ENCODE peak calls at places on chromosomes 1 and 21, in four cellular contexts. One of them, this sample, is unnamed. For H3K36me3, the result is how much of the 10 kb centered on the place peaks cover.

GRCh38 chr1:7044471-7044805 is 259.2 kb downstream of the CAMTA1 start:
- DNase-seq in tibial artery: no peak
- DNase-seq in PC-9: no peak
- DNase-seq in transverse colon: no peak
- DNase-seq in this sample: no peak

GRCh38 chr1:113871597-113872113 is at the start of gene PTPN22:
- DNase-seq in PC-9: peak
- DNase-seq in tibial artery: peak
- DNase-seq in transverse colon: peak
- DNase-seq in this sample: no peak

GRCh38 chr1:23836037-23836436 is 10.8 kb upstream of the HMGCL start:
- DNase-seq in PC-9: no peak
- DNase-seq in transverse colon: no peak
- DNase-seq in tibial artery: no peak
- DNase-seq in this sample: no peak

GRCh38 chr1:18109756-18110597 is 2.4 kb downstream of the IGSF21 start:
- DNase-seq in tibial artery: peak
- DNase-seq in PC-9: no peak
- DNase-seq in transverse colon: peak
- DNase-seq in this sample: no peak

GRCh38 chr1:52424757-52425265 is 20.4 kb downstream of the PRPF38A start:
- DNase-seq in transverse colon: no peak
- DNase-seq in tibial artery: no peak
- DNase-seq in PC-9: no peak
- DNase-seq in this sample: no peak

GRCh38 chr1:192949783-192950182 is 109.4 kb downstream of the UCHL5 start:
- DNase-seq in transverse colon: no peak
- DNase-seq in tibial artery: no peak
- DNase-seq in PC-9: no peak
- DNase-seq in this sample: no peak

GRCh38 chr1:31413405-31414005 is 492 bp downstream of the SERINC2 start:
- DNase-seq in transverse colon: peak
- DNase-seq in PC-9: peak
- DNase-seq in tibial artery: peak
- DNase-seq in this sample: no peak

GRCh38 chr1:44808938-44809917 is 905 bp downstream of the BTBD19 start:
- DNase-seq in transverse colon: peak
- DNase-seq in PC-9: no peak
- DNase-seq in tibial artery: peak
- DNase-seq in this sample: no peak

GRCh38 chr1:110541996-110542395 is 23.0 kb upstream of the KCNA10 start:
- DNase-seq in PC-9: no peak
- DNase-seq in tibial artery: no peak
- DNase-seq in transverse colon: no peak
- DNase-seq in this sample: no peak

GRCh38 chr1:35454616-35455015 is 102.6 kb downstream of the KIAA0319L start:
- DNase-seq in transverse colon: no peak
- DNase-seq in PC-9: no peak
- DNase-seq in tibial artery: no peak
- DNase-seq in this sample: no peak

GRCh38 chr1:96482615-96483014 is 239.0 kb upstream of the PTBP2 start:
- DNase-seq in PC-9: no peak
- DNase-seq in transverse colon: no peak
- DNase-seq in tibial artery: no peak
- DNase-seq in this sample: no peak

GRCh38 chr1:227318852-227319607 is 738 bp upstream of the CDC42BPA start:
- DNase-seq in transverse colon: peak
- DNase-seq in PC-9: peak
- DNase-seq in tibial artery: peak
- DNase-seq in this sample: no peak

GRCh38 chr1:152049291-152050073 is 12.7 kb upstream of the S100A11 start:
- DNase-seq in transverse colon: no peak
- DNase-seq in tibial artery: no peak
- DNase-seq in PC-9: no peak
- DNase-seq in this sample: no peak

GRCh38 chr1:205588691-205589445 is 42.9 kb downstream of the ELK4 start:
- DNase-seq in transverse colon: peak
- DNase-seq in tibial artery: no peak
- DNase-seq in PC-9: no peak
- DNase-seq in this sample: no peak

GRCh38 chr1:6241887-6242740 is 1.9 kb upstream of the HES3 start:
- DNase-seq in tibial artery: no peak
- DNase-seq in transverse colon: no peak
- DNase-seq in PC-9: no peak
- DNase-seq in this sample: no peak

GRCh38 chr1:177927021-177927596 is 42.7 kb downstream of the SEC16B start:
- DNase-seq in PC-9: no peak
- DNase-seq in tibial artery: no peak
- DNase-seq in transverse colon: no peak
- DNase-seq in this sample: peak

GRCh38 chr1:208238710-208239517 is 5.3 kb downstream of the PLXNA2 start:
- DNase-seq in transverse colon: no peak
- DNase-seq in tibial artery: no peak
- DNase-seq in PC-9: no peak
- DNase-seq in this sample: no peak

GRCh38 chr1:7783178-7783711 is 846 bp upstream of the PER3 start:
- DNase-seq in tibial artery: peak
- DNase-seq in PC-9: peak
- DNase-seq in transverse colon: peak
- DNase-seq in this sample: no peak

DNA sequence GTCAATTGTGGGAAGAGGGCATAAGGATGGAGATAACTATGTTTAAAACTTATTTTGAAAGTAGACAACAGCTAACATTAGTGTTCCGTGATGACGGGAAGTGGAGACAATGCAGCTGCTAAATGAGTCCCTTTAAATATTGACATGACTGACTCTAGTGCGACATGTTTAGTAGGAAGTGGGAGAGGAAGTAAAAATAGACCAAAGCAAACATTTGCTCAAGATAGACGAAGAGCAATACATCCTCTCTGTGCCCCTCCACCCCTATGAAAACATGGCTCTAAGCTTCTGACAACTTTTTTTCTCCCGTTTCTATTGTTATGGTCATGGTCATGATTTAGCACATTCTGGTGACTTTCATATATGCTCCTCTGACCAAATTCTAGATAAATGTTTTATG is 60.0 kb upstream of the HMCN1 start:
- DNase-seq in PC-9: no peak
- DNase-seq in tibial artery: no peak
- DNase-seq in transverse colon: no peak
- DNase-seq in this sample: no peak
- TF ChIP-seq CTCF in PC-9: no peak
- TF ChIP-seq CTCF in tibial artery: no peak
- TF ChIP-seq CTCF in transverse colon: no peak
- TF ChIP-seq CTCF in this sample: no peak

DNA sequence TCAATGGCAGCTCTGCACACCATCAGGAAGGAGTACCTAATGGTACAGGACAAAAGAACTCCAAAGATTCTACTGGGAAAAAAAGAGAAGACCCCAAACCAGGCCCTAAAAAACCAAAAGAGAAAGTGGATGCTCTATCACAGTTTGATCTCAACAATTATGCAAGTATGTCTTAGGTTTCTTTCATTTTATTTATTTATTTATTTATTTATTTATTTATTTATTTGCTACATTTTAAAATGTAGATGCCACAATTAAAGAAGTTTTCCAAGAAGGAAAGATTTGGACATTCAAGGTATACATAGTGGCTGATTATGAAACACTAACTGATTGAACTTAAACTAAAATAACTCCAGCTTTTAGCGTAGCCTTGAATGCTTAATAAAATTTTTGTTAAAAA is 60.2 kb downstream of the PRRC2C start:
- DNase-seq in transverse colon: no peak
- DNase-seq in PC-9: no peak
- DNase-seq in tibial artery: no peak
- DNase-seq in this sample: no peak
- H3K36me3 ChIP-seq in transverse colon: under half
- H3K36me3 ChIP-seq in PC-9: half or more
- H3K36me3 ChIP-seq in tibial artery: half or more
- H3K36me3 ChIP-seq in this sample: under half

GRCh38 chr21:37936010-37936785 is 19.9 kb upstream of the KCNJ6 start:
- DNase-seq in transverse colon: no peak
- DNase-seq in PC-9: no peak
- DNase-seq in tibial artery: no peak
- DNase-seq in this sample: peak

GRCh38 chr21:37939251-37939650 is 23.0 kb upstream of the KCNJ6 start:
- DNase-seq in transverse colon: peak
- DNase-seq in tibial artery: no peak
- DNase-seq in PC-9: no peak
- DNase-seq in this sample: no peak

GRCh38 chr21:37932936-37933335 is 16.7 kb upstream of the KCNJ6 start:
- DNase-seq in PC-9: no peak
- DNase-seq in tibial artery: no peak
- DNase-seq in transverse colon: no peak
- DNase-seq in this sample: no peak

GRCh38 chr21:37939838-37940237 is 23.6 kb upstream of the KCNJ6 start:
- DNase-seq in PC-9: no peak
- DNase-seq in transverse colon: no peak
- DNase-seq in tibial artery: no peak
- DNase-seq in this sample: no peak

GRCh38 chr21:37937668-37938067 is 21.4 kb upstream of the KCNJ6 start:
- DNase-seq in transverse colon: no peak
- DNase-seq in PC-9: no peak
- DNase-seq in tibial artery: no peak
- DNase-seq in this sample: no peak
- TF ChIP-seq CTCF in transverse colon: no peak
- TF ChIP-seq CTCF in PC-9: no peak
- TF ChIP-seq CTCF in tibial artery: no peak
- TF ChIP-seq CTCF in this sample: no peak

GRCh38 chr1:154430903-154431302 is 25.8 kb downstream of the IL6R start:
- DNase-seq in tibial artery: no peak
- DNase-seq in transverse colon: no peak
- DNase-seq in PC-9: no peak
- DNase-seq in this sample: no peak
- H3K36me3 ChIP-seq in tibial artery: under half
- H3K36me3 ChIP-seq in transverse colon: under half
- H3K36me3 ChIP-seq in PC-9: under half
- H3K36me3 ChIP-seq in this sample: under half

GRCh38 chr1:30322859-30323257 is 400.5 kb downstream of the MATN1 start:
- DNase-seq in PC-9: no peak
- DNase-seq in tibial artery: no peak
- DNase-seq in transverse colon: no peak
- DNase-seq in this sample: no peak
- TF ChIP-seq CTCF in PC-9: no peak
- TF ChIP-seq CTCF in tibial artery: no peak
- TF ChIP-seq CTCF in transverse colon: no peak
- TF ChIP-seq CTCF in this sample: peak

DNA sequence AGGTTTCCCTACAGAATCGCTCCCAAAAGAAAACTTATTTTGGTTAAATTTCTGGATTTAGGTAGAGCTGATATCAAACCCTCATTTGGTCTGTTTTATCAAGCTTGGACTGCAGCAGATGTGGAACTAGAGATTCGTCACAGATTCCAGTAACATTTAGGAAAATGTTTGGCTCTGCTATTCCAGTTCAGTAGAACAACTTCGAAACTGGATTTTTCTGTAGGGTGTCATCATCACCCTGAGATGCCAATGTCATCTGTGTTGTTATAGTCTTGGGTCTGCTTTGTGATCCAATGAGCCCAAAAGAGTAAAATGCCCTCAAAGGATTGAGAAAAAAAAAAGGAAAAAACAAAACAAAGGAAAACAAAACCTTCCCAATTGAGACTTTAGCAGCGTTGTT is 55.4 kb downstream of the LAMC2 start:
- DNase-seq in tibial artery: no peak
- DNase-seq in transverse colon: no peak
- DNase-seq in PC-9: no peak
- DNase-seq in this sample: no peak
- H3K36me3 ChIP-seq in tibial artery: under half
- H3K36me3 ChIP-seq in transverse colon: under half
- H3K36me3 ChIP-seq in PC-9: under half
- H3K36me3 ChIP-seq in this sample: under half

GRCh38 chr1:176466514-176466913 is 3.5 kb downstream of the PAPPA2 start:
- DNase-seq in transverse colon: no peak
- DNase-seq in tibial artery: no peak
- DNase-seq in PC-9: peak
- DNase-seq in this sample: peak
- TF ChIP-seq CTCF in transverse colon: no peak
- TF ChIP-seq CTCF in tibial artery: no peak
- TF ChIP-seq CTCF in PC-9: peak
- TF ChIP-seq CTCF in this sample: peak

DNA sequence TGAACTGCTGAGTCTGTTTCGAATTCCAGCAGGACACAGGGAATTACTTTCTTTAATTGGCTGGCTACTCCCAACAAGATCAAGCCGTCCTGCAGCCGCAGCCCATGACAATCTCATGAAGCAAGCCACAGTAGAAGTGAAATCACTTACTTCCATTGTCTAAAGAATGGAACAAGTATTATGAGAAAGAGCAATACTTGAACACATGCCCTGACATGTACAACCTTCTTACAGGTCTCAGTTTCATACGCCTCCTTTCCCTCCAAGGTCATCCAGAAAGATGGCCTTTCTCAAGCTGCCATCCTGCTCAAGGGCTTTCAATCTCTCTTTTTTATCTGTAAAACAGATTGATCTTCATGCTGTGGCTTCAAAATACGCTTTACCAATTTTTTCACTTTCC is 85.1 kb downstream of the PCSK9 start:
- DNase-seq in transverse colon: no peak
- DNase-seq in PC-9: no peak
- DNase-seq in tibial artery: no peak
- DNase-seq in this sample: no peak
- H3K36me3 ChIP-seq in transverse colon: under half
- H3K36me3 ChIP-seq in PC-9: half or more
- H3K36me3 ChIP-seq in tibial artery: half or more
- H3K36me3 ChIP-seq in this sample: under half

GRCh38 chr1:199515261-199515660 is 512.2 kb upstream of the NR5A2 start:
- DNase-seq in PC-9: no peak
- DNase-seq in transverse colon: no peak
- DNase-seq in tibial artery: no peak
- DNase-seq in this sample: no peak
- TF ChIP-seq CTCF in PC-9: no peak
- TF ChIP-seq CTCF in transverse colon: no peak
- TF ChIP-seq CTCF in tibial artery: no peak
- TF ChIP-seq CTCF in this sample: no peak

DNA sequence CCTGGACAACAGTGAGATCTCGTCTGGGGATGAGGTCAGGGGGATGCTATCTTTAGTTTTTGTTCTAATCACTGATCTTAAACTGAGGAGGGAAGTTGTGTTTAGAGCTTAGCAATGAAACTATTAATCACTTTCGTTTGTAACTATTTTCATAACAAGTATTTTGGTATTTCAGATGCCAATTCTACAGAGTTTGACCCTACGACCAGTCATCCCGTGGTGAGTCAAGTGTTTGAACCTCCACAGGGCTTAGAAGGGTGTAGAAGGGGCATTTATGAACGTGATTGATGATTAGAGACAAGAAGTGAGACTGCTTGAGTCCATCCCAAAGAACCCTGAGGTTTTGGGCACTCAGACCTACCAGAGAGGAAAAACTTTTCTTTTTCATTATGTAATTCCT is 15.6 kb downstream of the SLFNL1 start:
- DNase-seq in tibial artery: no peak
- DNase-seq in transverse colon: no peak
- DNase-seq in PC-9: no peak
- DNase-seq in this sample: no peak
- H3K36me3 ChIP-seq in tibial artery: half or more
- H3K36me3 ChIP-seq in transverse colon: under half
- H3K36me3 ChIP-seq in PC-9: half or more
- H3K36me3 ChIP-seq in this sample: under half